ENCODE peak calls at places on chromosome 7, in eight cellular contexts. Y, N, W, P, E, R, K and H are unnamed samples.

GRCh38 chr7:95865716-95866371 is 93.5 kb downstream of the DYNC1I1 start:
- DNase-seq in K (peak), P (no peak), W (no peak), R (no peak), Y (peak), E (no peak), N (no peak), H (no peak)

GRCh38 chr7:78284945-78285344 is 486.4 kb downstream of the PHTF2 start:
- DNase-seq in P (no peak), R (no peak), N (no peak), Y (no peak), K (no peak), W (no peak), E (no peak), H (no peak)

GRCh38 chr7:134307320-134307719 is 9.4 kb downstream of the SLC35B4 start:
- DNase-seq in Y (no peak), N (no peak), K (no peak), W (peak), R (no peak), P (no peak), E (no peak), H (no peak)

GRCh38 chr7:87474533-87475358 is 734 bp downstream of the ABCB4 start:
- DNase-seq in P (no peak), N (no peak), W (no peak), R (no peak), K (peak), E (no peak), Y (no peak), H (peak)

GRCh38 chr7:55405856-55406541 is 40.9 kb downstream of the LANCL2 start:
- DNase-seq in N (no peak), P (peak), R (no peak), W (no peak), Y (no peak), K (no peak), E (no peak), H (no peak)

GRCh38 chr7:141409911-141410329 is 141.3 kb upstream of the AGK start:
- DNase-seq in Y (no peak), K (no peak), P (no peak), N (no peak), R (no peak), W (no peak), E (no peak), H (no peak)

GRCh38 chr7:99132922-99133321 is 11.0 kb downstream of the SMURF1 start:
- DNase-seq in W (no peak), N (no peak), Y (no peak), R (no peak), E (peak), P (no peak), K (no peak), H (no peak)

GRCh38 chr7:158277219-158278141 is 310.1 kb downstream of the PTPRN2 start:
- DNase-seq in P (no peak), Y (no peak), W (no peak), N (no peak), R (peak), K (no peak), E (no peak), H (no peak)

GRCh38 chr7:2876031-2876862 is 32.1 kb upstream of the GNA12 start:
- DNase-seq in P (no peak), W (no peak), K (no peak), R (no peak), Y (no peak), N (no peak), E (no peak), H (peak)

GRCh38 chr7:29588900-29589696 is 25.5 kb downstream of the PRR15 start:
- DNase-seq in N (no peak), Y (peak), K (peak), E (peak), P (peak), W (no peak), R (no peak), H (no peak)

GRCh38 chr7:128394904-128395496 is 14.8 kb downstream of the IMPDH1 start:
- DNase-seq in Y (no peak), E (no peak), N (no peak), K (no peak), R (no peak), P (no peak), W (no peak), H (no peak)

GRCh38 chr7:92809397-92810241 is 26.8 kb downstream of the CDK6 start:
- DNase-seq in Y (peak), E (peak), W (peak), N (peak), R (peak), K (peak), P (peak), H (peak)

GRCh38 chr7:25726180-25726579 is 425.8 kb upstream of the NFE2L3 start:
- DNase-seq in R (no peak), E (no peak), N (no peak), P (no peak), W (no peak), K (no peak), Y (no peak), H (no peak)

GRCh38 chr7:23014681-23015080 is 751 bp upstream of the HYCC1 start:
- DNase-seq in K (no peak), W (no peak), E (no peak), Y (no peak), R (no peak), P (no peak), N (no peak), H (no peak)

GRCh38 chr7:94412762-94413322 is 18.1 kb downstream of the COL1A2 start:
- DNase-seq in K (no peak), P (no peak), Y (no peak), N (no peak), W (no peak), E (no peak), R (no peak), H (no peak)

GRCh38 chr7:156473476-156474240 is 166.9 kb upstream of the RNF32 start:
- DNase-seq in P (peak), N (no peak), E (no peak), K (peak), W (no peak), R (no peak), Y (peak), H (no peak)

GRCh38 chr7:150325901-150326300 is 2.6 kb upstream of the ACTR3C start:
- DNase-seq in P (no peak), N (no peak), R (no peak), W (no peak), K (no peak), E (no peak), Y (no peak), H (no peak)

GRCh38 chr7:129149546-129149945 is 5.0 kb downstream of the TSPAN33 start:
- DNase-seq in Y (no peak), P (no peak), W (no peak), R (no peak), E (no peak), N (no peak), K (no peak), H (no peak)

GRCh38 chr7:94980418-94981142 is 73.2 kb downstream of the PPP1R9A start:
- DNase-seq in W (no peak), Y (no peak), N (no peak), K (no peak), R (no peak), P (no peak), E (no peak), H (no peak)

GRCh38 chr7:136868496-136869005 is at the start of gene CHRM2:
- DNase-seq in R (no peak), W (no peak), P (no peak), N (no peak), Y (no peak), E (peak), K (no peak), H (no peak)

DNA sequence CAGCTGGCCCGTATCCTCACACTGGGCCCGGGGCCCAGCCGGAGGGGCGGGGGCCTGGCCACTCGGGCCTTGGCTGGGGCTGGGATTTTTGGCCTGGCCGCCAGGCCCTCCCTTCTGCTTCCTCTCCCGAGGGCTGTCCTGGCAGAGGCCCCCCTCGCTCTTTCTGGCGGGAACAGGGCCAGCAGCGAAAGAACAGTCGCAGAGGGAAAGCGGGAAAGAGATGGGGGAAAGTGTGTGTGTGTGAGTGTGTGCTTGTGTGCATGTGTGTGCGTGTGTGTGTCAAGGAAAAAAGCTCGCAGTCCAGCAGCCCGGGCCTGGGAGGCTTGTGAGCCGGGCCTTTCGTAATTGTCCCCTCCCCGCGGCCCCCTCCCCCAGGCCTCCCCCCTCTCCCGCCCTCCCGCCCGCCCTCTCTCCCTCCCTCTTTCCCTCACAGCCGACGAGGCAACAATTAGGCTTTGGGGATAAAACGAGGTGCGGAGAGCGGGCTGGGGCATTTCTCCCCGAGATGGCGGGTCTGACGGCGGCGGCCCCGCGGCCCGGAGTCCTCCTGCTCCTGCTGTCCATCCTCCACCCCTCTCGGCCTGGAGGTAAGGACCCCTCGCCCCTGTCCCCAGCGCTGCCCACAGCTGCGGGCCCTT is at the start of gene ELN:
- DNase-seq in R (peak), K (no peak), Y (no peak), N (no peak), P (peak), W (no peak), E (no peak), H (no peak)
- H3K4me3 ChIP-seq in R (peak), K (no peak), Y (no peak), N (no peak), P (peak), W (no peak), E (peak), H (peak)

DNA sequence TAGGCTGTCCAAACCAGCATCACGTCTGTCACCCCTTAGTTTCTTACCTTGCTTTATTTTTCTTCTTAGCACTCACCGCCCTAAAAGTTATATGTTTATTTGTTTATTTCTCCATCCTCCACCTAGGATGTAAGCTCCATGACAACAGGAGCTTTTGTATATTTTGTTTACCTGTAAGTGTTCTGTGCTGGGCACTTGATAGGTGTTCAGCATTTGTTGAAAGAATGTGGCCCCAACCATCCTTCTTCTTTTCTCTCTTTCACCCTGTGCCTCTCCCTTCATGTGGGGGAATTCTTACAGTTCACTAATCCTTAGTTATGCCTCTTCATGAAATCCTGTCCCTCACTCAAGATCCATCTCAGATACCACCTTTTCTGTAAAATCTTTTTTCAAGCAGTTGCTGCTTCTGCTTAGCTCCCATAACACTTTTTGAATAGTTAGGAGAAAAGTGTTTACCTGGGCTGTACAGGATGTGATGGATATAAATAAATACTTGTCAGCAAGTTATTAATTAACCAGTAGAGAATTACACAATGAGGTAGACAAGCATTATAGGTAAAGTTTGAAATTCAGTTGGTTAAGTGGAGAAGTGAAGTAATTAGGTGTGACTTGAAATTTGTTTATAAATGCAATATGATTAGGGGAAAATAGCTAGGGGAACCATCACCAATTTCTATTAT is 9.7 kb downstream of the AHR start:
- DNase-seq in E (no peak), K (no peak), W (no peak), R (no peak), Y (no peak), P (no peak), N (no peak), H (no peak)
- H3K4me3 ChIP-seq in E (no peak), K (no peak), W (no peak), R (no peak), Y (no peak), P (no peak), N (no peak), H (no peak)

DNA sequence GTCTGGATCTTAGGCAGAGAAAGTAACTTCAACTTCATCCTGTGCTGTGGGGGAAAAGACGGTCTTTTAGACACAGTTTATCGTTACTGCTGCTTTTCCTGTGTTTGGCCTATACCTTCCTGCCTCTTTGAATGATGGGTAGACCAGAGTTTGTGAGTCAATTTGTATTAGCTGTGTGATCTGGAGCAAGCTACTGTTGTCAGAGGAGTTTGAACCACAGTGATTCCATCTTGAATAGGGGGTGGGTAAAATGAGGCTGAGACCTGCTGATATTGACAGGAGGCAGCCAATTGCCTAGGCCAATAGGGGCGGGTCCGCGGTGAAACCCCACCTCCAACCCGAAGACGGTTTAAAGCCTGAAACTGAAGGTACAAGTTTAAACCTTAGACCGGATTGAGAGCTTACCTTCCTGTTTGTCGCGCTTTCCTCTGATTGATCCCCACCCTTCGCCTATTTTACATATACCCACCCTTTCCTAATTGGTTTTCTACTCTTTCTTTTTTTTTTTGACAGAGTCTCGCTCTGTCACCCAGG is 35.8 kb upstream of the EIF4H start:
- DNase-seq in P (no peak), K (no peak), R (no peak), W (no peak), N (no peak), Y (no peak), E (no peak), H (no peak)
- H3K4me3 ChIP-seq in P (no peak), K (no peak), R (no peak), W (no peak), N (no peak), Y (no peak), E (no peak), H (no peak)

GRCh38 chr7:154794147-154794780 is 208.7 kb downstream of the PAXIP1 start:
- DNase-seq in P (peak), R (no peak), Y (no peak), K (peak), N (no peak), E (no peak), W (no peak), H (no peak)
- H3K4me3 ChIP-seq in P (peak), R (no peak), Y (no peak), K (no peak), N (no peak), E (no peak), W (no peak), H (no peak)

DNA sequence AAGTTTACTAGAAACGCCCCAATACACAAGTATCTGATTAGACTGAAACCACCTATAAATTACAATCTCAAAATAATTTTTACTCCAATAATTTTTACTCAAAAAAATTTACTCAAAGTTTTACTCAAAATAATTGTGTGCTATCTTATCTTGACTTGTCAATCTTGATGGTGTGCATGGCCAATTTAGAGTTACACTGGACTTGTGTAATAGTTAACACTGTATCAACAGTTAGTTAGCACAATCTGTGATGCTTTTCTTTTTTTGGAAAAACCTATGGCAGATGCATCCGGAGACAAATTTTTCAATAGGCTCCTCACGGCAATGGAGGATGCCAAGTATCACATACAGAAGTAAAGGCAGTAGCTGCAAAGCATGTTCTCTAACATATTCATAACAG is 24.9 kb downstream of the LMOD2 start:
- DNase-seq in N (no peak), R (no peak), Y (no peak), K (no peak), P (no peak), W (no peak), E (no peak), H (no peak)
- H3K4me3 ChIP-seq in N (no peak), R (no peak), Y (no peak), K (no peak), P (no peak), W (no peak), E (no peak), H (no peak)

DNA sequence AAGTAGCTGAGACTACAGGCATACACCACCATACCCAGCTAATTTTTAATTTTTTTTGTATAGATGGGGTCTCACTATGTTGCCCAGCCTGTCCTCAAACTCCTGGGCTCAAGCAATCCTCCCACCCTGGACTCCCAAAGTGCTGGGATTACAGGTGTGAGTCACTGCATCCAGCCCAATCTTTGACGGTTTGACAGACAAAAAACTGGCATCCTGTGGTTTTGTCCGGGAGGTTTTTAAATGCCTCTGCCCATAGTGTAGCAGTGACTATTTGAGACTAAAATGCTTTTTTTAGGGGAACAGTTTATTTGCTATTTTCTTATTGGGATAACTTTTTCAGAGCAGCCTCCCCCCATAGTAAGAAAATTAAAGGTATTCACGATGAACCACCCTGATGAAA is 523.7 kb upstream of the GALNT17 start:
- DNase-seq in Y (no peak), K (no peak), R (no peak), P (no peak), W (no peak), E (no peak), N (no peak), H (no peak)
- H3K4me3 ChIP-seq in Y (no peak), K (no peak), R (no peak), P (no peak), W (no peak), E (no peak), N (no peak), H (no peak)

DNA sequence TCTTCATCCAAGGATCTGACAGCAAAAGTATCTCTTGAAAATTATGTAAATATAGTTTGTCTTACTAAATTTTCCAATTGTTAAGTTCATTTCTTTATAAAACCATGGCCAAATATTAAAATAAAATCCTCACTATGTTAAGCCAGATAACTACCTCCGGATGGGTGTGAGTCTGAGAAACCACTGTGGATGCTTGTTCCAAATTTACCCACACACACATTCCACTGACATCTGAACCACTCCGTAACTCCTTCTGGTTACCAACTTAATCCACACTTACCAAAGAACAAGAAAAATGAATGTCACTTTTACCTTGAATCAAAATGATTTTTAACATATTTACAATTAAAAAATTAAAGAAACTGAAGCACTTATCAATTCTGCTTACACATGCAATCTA is 19.7 kb downstream of the CYTH3 start:
- DNase-seq in E (no peak), R (no peak), Y (no peak), P (no peak), K (no peak), N (no peak), W (no peak), H (no peak)
- H3K4me3 ChIP-seq in E (no peak), R (no peak), Y (no peak), P (no peak), K (no peak), N (no peak), W (no peak), H (no peak)

DNA sequence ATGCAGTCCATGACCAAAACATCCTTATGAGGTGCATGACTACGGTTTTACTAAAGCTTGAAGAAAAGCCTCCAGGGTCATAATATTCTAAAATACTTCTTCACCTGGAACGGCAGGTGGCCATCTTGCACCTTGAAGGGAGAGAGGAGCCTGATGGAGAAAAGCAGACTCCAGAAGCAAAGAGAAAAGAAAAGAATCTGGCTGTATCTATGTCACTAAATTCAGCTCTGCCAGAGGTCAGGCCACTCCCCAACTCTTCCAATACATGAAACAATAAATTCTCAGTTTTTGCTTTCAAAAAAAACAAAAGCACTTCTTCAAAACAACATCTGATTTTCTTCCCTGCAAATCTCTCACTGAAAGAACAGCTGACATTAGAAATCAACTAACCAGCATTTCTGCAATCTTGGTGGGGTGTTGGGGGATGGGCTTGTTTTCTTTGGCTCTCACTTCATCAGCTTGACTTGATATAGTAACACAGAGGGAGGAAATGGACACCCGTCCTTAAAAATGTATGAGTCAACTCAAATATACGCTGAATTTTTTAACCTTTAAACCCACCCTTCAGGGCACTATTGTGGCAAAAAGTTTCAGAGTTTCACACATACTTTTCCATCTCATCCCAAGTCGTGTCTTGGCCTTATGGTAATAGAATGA is 21.6 kb downstream of the HIBADH start:
- DNase-seq in N (no peak), P (peak), E (no peak), K (peak), Y (no peak), W (peak), R (no peak), H (peak)
- H3K4me3 ChIP-seq in N (no peak), P (no peak), E (no peak), K (peak), Y (no peak), W (no peak), R (no peak), H (no peak)

DNA sequence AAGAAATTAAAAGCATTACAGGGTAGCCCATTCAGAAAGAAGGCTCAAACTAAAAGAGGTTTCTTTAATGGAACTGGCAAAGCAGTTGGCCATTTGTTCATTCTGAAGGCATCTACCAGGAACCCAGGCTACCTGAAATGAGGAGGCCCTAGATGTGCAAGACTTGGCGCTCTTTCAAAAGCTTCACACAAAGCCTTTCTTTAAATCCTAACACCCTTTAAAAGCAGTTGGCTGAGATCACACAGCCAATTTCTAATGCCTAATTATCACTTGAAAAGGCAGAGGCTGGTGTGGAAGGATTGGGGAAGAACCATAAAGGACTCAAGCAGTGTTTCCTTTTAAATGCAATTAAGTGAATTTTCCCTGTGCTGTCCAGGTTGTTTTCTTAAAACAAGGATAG is 23.2 kb downstream of the PPP1R17 start:
- DNase-seq in N (no peak), R (no peak), W (no peak), E (no peak), Y (no peak), K (no peak), P (no peak), H (no peak)
- H3K4me3 ChIP-seq in N (no peak), R (no peak), W (no peak), E (no peak), Y (no peak), K (no peak), P (no peak), H (no peak)